ENCODE peak calls at places on chromosomes 6 and 20, in seven cellular contexts. One of them, this sample, is unnamed.

GRCh38 chr6:139846538-139847321 is 472.3 kb upstream of the CITED2 start:
- DNase-seq in cardiac fibroblast: no peak
- DNase-seq in COR-L47: no peak
- DNase-seq in activated CD4-positive, CD25-positive, alpha-beta regulatory T cell: no peak
- DNase-seq in HS-27A: no peak
- DNase-seq in A549: no peak
- DNase-seq in LoVo: no peak
- DNase-seq in this sample: no peak

GRCh38 chr20:52290602-52291001 is 99.0 kb upstream of the ZFP64 start:
- DNase-seq in COR-L47: no peak
- DNase-seq in HS-27A: no peak
- DNase-seq in A549: no peak
- DNase-seq in cardiac fibroblast: no peak
- DNase-seq in activated CD4-positive, CD25-positive, alpha-beta regulatory T cell: no peak
- DNase-seq in LoVo: no peak
- DNase-seq in this sample: no peak

GRCh38 chr6:2765896-2766766 is 938 bp downstream of the WRNIP1 start:
- DNase-seq in activated CD4-positive, CD25-positive, alpha-beta regulatory T cell: peak; percentile 17
- DNase-seq in COR-L47: peak; percentile 30
- DNase-seq in cardiac fibroblast: peak; percentile 47
- DNase-seq in HS-27A: no peak
- DNase-seq in A549: peak; percentile 26
- DNase-seq in LoVo: peak; percentile 30
- DNase-seq in this sample: no peak

GRCh38 chr6:24691550-24691949 is 24.7 kb downstream of the ACOT13 start:
- DNase-seq in A549: no peak
- DNase-seq in COR-L47: no peak
- DNase-seq in HS-27A: no peak
- DNase-seq in cardiac fibroblast: no peak
- DNase-seq in activated CD4-positive, CD25-positive, alpha-beta regulatory T cell: no peak
- DNase-seq in LoVo: no peak
- DNase-seq in this sample: no peak

GRCh38 chr6:138229072-138229471 is 10.8 kb upstream of the PBOV1 start:
- DNase-seq in cardiac fibroblast: no peak
- DNase-seq in A549: no peak
- DNase-seq in COR-L47: no peak
- DNase-seq in activated CD4-positive, CD25-positive, alpha-beta regulatory T cell: no peak
- DNase-seq in LoVo: no peak
- DNase-seq in HS-27A: no peak
- DNase-seq in this sample: no peak

GRCh38 chr20:22382742-22383141 is 201.6 kb downstream of the FOXA2 start:
- DNase-seq in COR-L47: no peak
- DNase-seq in activated CD4-positive, CD25-positive, alpha-beta regulatory T cell: no peak
- DNase-seq in cardiac fibroblast: no peak
- DNase-seq in A549: no peak
- DNase-seq in HS-27A: no peak
- DNase-seq in LoVo: no peak
- DNase-seq in this sample: no peak

GRCh38 chr6:166601956-166602355 is 15.5 kb upstream of the RAMACL start:
- DNase-seq in HS-27A: no peak
- DNase-seq in LoVo: no peak
- DNase-seq in A549: no peak
- DNase-seq in COR-L47: no peak
- DNase-seq in cardiac fibroblast: no peak
- DNase-seq in activated CD4-positive, CD25-positive, alpha-beta regulatory T cell: no peak
- DNase-seq in this sample: no peak

GRCh38 chr6:17932362-17932852 is 55.0 kb downstream of the KIF13A start:
- DNase-seq in cardiac fibroblast: peak; percentile 97
- DNase-seq in LoVo: no peak
- DNase-seq in activated CD4-positive, CD25-positive, alpha-beta regulatory T cell: no peak
- DNase-seq in HS-27A: no peak
- DNase-seq in A549: peak; percentile 52
- DNase-seq in COR-L47: no peak
- DNase-seq in this sample: peak; percentile 72

GRCh38 chr6:35474129-35474977 is 6.2 kb downstream of the RPL10A start:
- DNase-seq in A549: no peak
- DNase-seq in HS-27A: no peak
- DNase-seq in LoVo: peak; percentile 14
- DNase-seq in activated CD4-positive, CD25-positive, alpha-beta regulatory T cell: no peak
- DNase-seq in cardiac fibroblast: no peak
- DNase-seq in COR-L47: no peak
- DNase-seq in this sample: no peak

GRCh38 chr6:157571269-157571668 is 190.3 kb downstream of the ZDHHC14 start:
- DNase-seq in HS-27A: no peak
- DNase-seq in LoVo: no peak
- DNase-seq in COR-L47: no peak
- DNase-seq in activated CD4-positive, CD25-positive, alpha-beta regulatory T cell: no peak
- DNase-seq in A549: no peak
- DNase-seq in cardiac fibroblast: no peak
- DNase-seq in this sample: no peak

GRCh38 chr6:111759413-111759835 is 113.8 kb downstream of the FYN start:
- DNase-seq in activated CD4-positive, CD25-positive, alpha-beta regulatory T cell: no peak
- DNase-seq in HS-27A: no peak
- DNase-seq in LoVo: no peak
- DNase-seq in COR-L47: no peak
- DNase-seq in A549: no peak
- DNase-seq in cardiac fibroblast: no peak
- DNase-seq in this sample: no peak

GRCh38 chr6:43058511-43058910 is 723 bp downstream of the MRPL2 start:
- DNase-seq in A549: no peak
- DNase-seq in activated CD4-positive, CD25-positive, alpha-beta regulatory T cell: no peak
- DNase-seq in cardiac fibroblast: no peak
- DNase-seq in LoVo: no peak
- DNase-seq in COR-L47: no peak
- DNase-seq in HS-27A: no peak
- DNase-seq in this sample: no peak

GRCh38 chr6:95209007-95209406 is 368.3 kb upstream of the MANEA start:
- DNase-seq in LoVo: no peak
- DNase-seq in COR-L47: no peak
- DNase-seq in A549: no peak
- DNase-seq in activated CD4-positive, CD25-positive, alpha-beta regulatory T cell: no peak
- DNase-seq in cardiac fibroblast: no peak
- DNase-seq in HS-27A: no peak
- DNase-seq in this sample: no peak

GRCh38 chr6:38027685-38028373 is 208.3 kb downstream of the ZFAND3 start:
- DNase-seq in cardiac fibroblast: peak; percentile 14
- DNase-seq in HS-27A: no peak
- DNase-seq in A549: no peak
- DNase-seq in COR-L47: no peak
- DNase-seq in LoVo: no peak
- DNase-seq in activated CD4-positive, CD25-positive, alpha-beta regulatory T cell: no peak
- DNase-seq in this sample: no peak